ENCODE peak calls at places on chromosomes 7 and 10, in four cellular contexts. U is NCI-H2029, Q is nucleus accumbens, S is mucosa of gallbladder. P is an unnamed sample.

GRCh38 chr7:131007439-131008330 is 273.7 kb upstream of the KLF14 start:
- DNase-seq in Q (no peak), U (peak), S (peak), P (peak)

GRCh38 chr10:91880310-91880709 is 29.0 kb downstream of the FGFBP3 start:
- DNase-seq in U (no peak), S (no peak), Q (no peak), P (no peak)

GRCh38 chr7:19202599-19202998 is 57.4 kb upstream of the FERD3L start:
- DNase-seq in S (no peak), Q (no peak), U (no peak), P (no peak)

GRCh38 chr7:16367115-16367514 is 54.2 kb downstream of the CRPPA start:
- DNase-seq in U (no peak), S (no peak), Q (no peak), P (no peak)

GRCh38 chr7:134016223-134016941 is 110.8 kb upstream of the LRGUK start:
- DNase-seq in U (no peak), Q (no peak), S (peak), P (peak)

GRCh38 chr7:44100458-44101303 is 3.5 kb upstream of the AEBP1 start:
- DNase-seq in S (no peak), Q (no peak), U (no peak), P (no peak)

GRCh38 chr10:100338434-100339036 is 8.5 kb upstream of the SCD start:
- DNase-seq in Q (peak), U (peak), S (peak), P (no peak)

GRCh38 chr7:13031481-13031880 is 344.0 kb downstream of the ARL4A start:
- DNase-seq in Q (no peak), S (no peak), U (no peak), P (no peak)

GRCh38 chr10:44459677-44460076 is 74.8 kb upstream of the CXCL12 start:
- DNase-seq in S (no peak), Q (no peak), U (no peak), P (no peak)

GRCh38 chr10:118840071-118840775 is 85.5 kb upstream of the CACUL1 start:
- DNase-seq in U (no peak), S (no peak), Q (no peak), P (no peak)

GRCh38 chr10:5448333-5449048 is 36.1 kb downstream of the NET1 start:
- DNase-seq in U (no peak), S (no peak), Q (no peak), P (no peak)